ENCODE peak calls at places on chromosomes 7 and 10, in four cellular contexts. I, P, D and Y are unnamed samples.

GRCh38 chr10:110648743-110649651 is 4.9 kb downstream of the RBM20 start:
- DNase-seq in D (peak), P (peak), I (no peak), Y (no peak)

GRCh38 chr10:68095176-68095575 is 14.1 kb upstream of the MYPN start:
- DNase-seq in I (no peak), P (peak), D (peak), Y (no peak)

GRCh38 chr10:26937371-26937770 is 76.6 kb upstream of the ABI1 start:
- DNase-seq in P (no peak), I (no peak), D (no peak), Y (peak)

GRCh38 chr7:155338632-155339320 is 41.1 kb downstream of the INSIG1 start:
- DNase-seq in D (no peak), P (no peak), I (peak), Y (no peak)

GRCh38 chr7:144869072-144869471 is 33.2 kb upstream of the TPK1 start:
- DNase-seq in I (no peak), D (peak), P (no peak), Y (no peak)

GRCh38 chr7:100065452-100066186 is 15.9 kb downstream of the ZNF3 start:
- DNase-seq in D (peak), I (peak), P (peak), Y (no peak)

GRCh38 chr7:89584896-89585295 is 569.4 kb upstream of the STEAP1 start:
- DNase-seq in D (no peak), I (no peak), P (no peak), Y (no peak)

GRCh38 chr7:34452363-34452762 is 205.7 kb upstream of the NPSR1 start:
- DNase-seq in D (no peak), P (no peak), I (no peak), Y (no peak)

GRCh38 chr10:132141526-132142395 is 45.0 kb upstream of the DPYSL4 start:
- DNase-seq in P (no peak), D (no peak), I (no peak), Y (no peak)

GRCh38 chr7:113730309-113730955 is 188.4 kb downstream of the PPP1R3A start:
- DNase-seq in P (peak), D (peak), I (no peak), Y (no peak)

GRCh38 chr10:130721971-130722370 is 585.8 kb downstream of the GLRX3 start:
- DNase-seq in P (no peak), I (no peak), D (no peak), Y (no peak)

GRCh38 chr10:21281765-21282484 is 243.6 kb downstream of the SKIDA1 start:
- DNase-seq in D (no peak), P (no peak), I (no peak), Y (no peak)

GRCh38 chr7:159028456-159029401 is 115.9 kb downstream of the VIPR2 start:
- DNase-seq in I (no peak), D (no peak), P (no peak), Y (no peak)

GRCh38 chr7:25777969-25778767 is 373.8 kb upstream of the NFE2L3 start:
- DNase-seq in P (no peak), D (no peak), I (no peak), Y (no peak)

GRCh38 chr7:45920543-45921380 is at the start of gene IGFBP3:
- DNase-seq in P (peak), I (no peak), D (peak), Y (no peak)

GRCh38 chr10:14549496-14549895 is 218.8 kb upstream of the FRMD4A start:
- DNase-seq in I (no peak), P (peak), D (peak), Y (no peak)

GRCh38 chr10:14545827-14546226 is 215.1 kb upstream of the FRMD4A start:
- DNase-seq in I (no peak), D (peak), P (peak), Y (no peak)

GRCh38 chr10:14548970-14549369 is 218.2 kb upstream of the FRMD4A start:
- DNase-seq in I (no peak), D (no peak), P (no peak), Y (no peak)

GRCh38 chr10:14548474-14548873 is 217.8 kb upstream of the FRMD4A start:
- DNase-seq in P (no peak), I (no peak), D (no peak), Y (no peak)

GRCh38 chr10:14547826-14548225 is 217.1 kb upstream of the FRMD4A start:
- DNase-seq in I (no peak), D (no peak), P (no peak), Y (no peak)
- TF ChIP-seq CTCF in I (peak), D (no peak), P (no peak), Y (no peak)

GRCh38 chr7:133568544-133568943 is 315.7 kb downstream of the EXOC4 start:
- DNase-seq in P (peak), I (no peak), D (no peak), Y (no peak)
- TF ChIP-seq CTCF in P (no peak), I (no peak), D (no peak), Y (no peak)

GRCh38 chr10:30151581-30152389 is 92.4 kb upstream of the JCAD start:
- DNase-seq in I (peak), D (peak), P (peak), Y (peak)
- TF ChIP-seq CTCF in I (no peak), D (peak), P (peak), Y (no peak)

GRCh38 chr10:114386446-114386845 is 17.9 kb downstream of the AFAP1L2 start:
- DNase-seq in P (no peak), I (no peak), D (no peak), Y (no peak)

GRCh38 chr10:114384601-114385000 is 19.7 kb downstream of the AFAP1L2 start:
- DNase-seq in D (no peak), I (no peak), P (no peak), Y (no peak)

GRCh38 chr10:114388275-114388674 is 16.0 kb downstream of the AFAP1L2 start:
- DNase-seq in P (no peak), I (peak), D (no peak), Y (peak)

GRCh38 chr10:114389429-114389828 is 14.9 kb downstream of the AFAP1L2 start:
- DNase-seq in I (no peak), D (peak), P (peak), Y (no peak)

DNA sequence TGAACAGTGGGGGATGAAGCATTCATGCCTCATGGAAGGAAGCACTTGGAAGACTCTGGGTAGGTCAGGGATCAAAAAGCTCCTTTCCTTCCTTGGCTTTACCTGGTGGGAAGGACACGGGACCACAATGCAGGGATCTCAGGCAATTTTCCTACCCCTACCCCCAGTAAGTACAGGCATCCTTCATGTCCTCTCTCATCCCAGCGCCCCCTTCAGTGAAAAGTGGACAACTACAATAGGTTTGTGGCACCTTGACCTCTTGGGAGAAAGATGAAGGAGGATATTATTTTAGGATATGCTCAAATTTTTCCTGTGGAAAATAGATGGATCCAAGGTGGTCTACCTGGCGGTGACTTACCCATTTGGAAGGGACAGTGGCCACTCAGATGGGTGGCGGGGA is 16.5 kb downstream of the AFAP1L2 start:
- DNase-seq in P (no peak), I (no peak), D (no peak), Y (no peak)
- TF ChIP-seq CTCF in P (no peak), I (peak), D (no peak), Y (peak)